ENCODE peak calls at places on chromosomes 1 and 21, in ten cellular contexts. G is H9, C is kidney, Y is OCI-LY7, A is AG04450, J is fibroblast of lung, N is HCT116, Q is WTC11, S is fibroblast of the aortic adventitia, K is left ventricle myocardium inferior. R is an unnamed sample.
A peak's percentile ranks its signal among the peaks of the same experiment; 100 is the strongest.

GRCh38 chr1:154445040-154445472 is 39.9 kb downstream of the IL6R start:
- DNase-seq in G (no peak), S (no peak), K (no peak), J (peak; percentile 75), Y (no peak), Q (no peak), A (peak; percentile 61), N (no peak), C (no peak), R (no peak)

GRCh38 chr1:210448293-210448892 is 119.7 kb downstream of the HHAT start:
- DNase-seq in K (no peak), G (no peak), A (peak; percentile 30), Q (no peak), J (peak; percentile 72), N (peak; percentile 33), Y (peak; percentile 10), C (no peak), S (peak; percentile 66), R (peak; percentile 13)

GRCh38 chr1:36034692-36035091 is 49.2 kb upstream of the TEKT2 start:
- DNase-seq in K (no peak), C (no peak), S (peak; percentile 19), Q (no peak), Y (no peak), N (no peak), J (no peak), G (no peak), A (no peak), R (no peak)

GRCh38 chr1:41482001-41482765 is 2.3 kb downstream of the EDN2 start:
- DNase-seq in Y (no peak), K (no peak), C (peak; percentile 93), S (no peak), A (no peak), G (no peak), J (no peak), Q (no peak), N (no peak), R (no peak)

GRCh38 chr1:225859151-225859550 is 23.0 kb downstream of the TMEM63A start:
- DNase-seq in Y (no peak), Q (no peak), C (no peak), S (no peak), A (no peak), G (no peak), K (no peak), N (no peak), J (no peak), R (no peak)

GRCh38 chr1:63943393-63943792 is 169.6 kb downstream of the ROR1 start:
- DNase-seq in N (no peak), A (no peak), K (no peak), Y (no peak), J (no peak), S (no peak), G (no peak), C (no peak), Q (no peak), R (no peak)

GRCh38 chr1:203776636-203777035 is 11.7 kb downstream of the LAX1 start:
- DNase-seq in A (no peak), Y (peak; percentile 35), S (no peak), J (no peak), N (no peak), K (no peak), Q (no peak), C (no peak), G (no peak), R (no peak)

GRCh38 chr1:201026234-201026633 is 2.7 kb upstream of the KIF21B start:
- DNase-seq in Q (no peak), K (no peak), A (no peak), N (no peak), S (no peak), G (no peak), J (no peak), C (peak; percentile 23), Y (no peak), R (no peak)

DNA sequence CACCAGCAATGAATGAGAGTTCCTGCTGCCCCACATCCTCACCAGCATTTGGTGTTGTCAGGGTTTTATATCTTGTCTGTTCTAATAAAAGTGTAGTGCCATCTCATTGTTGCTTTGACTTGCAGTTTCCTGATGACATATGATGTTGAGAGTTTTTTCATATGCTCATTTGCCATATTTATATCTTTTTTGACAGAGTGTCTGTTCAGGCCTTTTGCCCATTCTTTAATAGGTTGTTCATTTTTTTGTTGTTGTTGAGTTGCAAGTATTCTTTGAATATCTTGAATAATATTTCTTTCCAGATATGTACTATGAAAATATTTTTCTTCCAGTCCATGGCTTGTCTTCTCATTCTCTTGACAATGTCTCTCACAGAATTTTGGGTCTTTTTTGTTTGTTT is 111.7 kb upstream of the KCNJ15 start:
- DNase-seq in A (no peak), K (no peak), G (no peak), Y (no peak), N (no peak), Q (no peak), C (no peak), J (no peak), S (no peak), R (no peak)
- TF ChIP-seq CTCF in A (no peak), K (no peak), G (no peak), Y (no peak), N (no peak), Q (no peak), C (no peak), J (no peak), S (no peak), R (no peak)

GRCh38 chr1:45687753-45688737 is at the start of gene TMEM69:
- DNase-seq in S (peak; percentile 96), J (peak; percentile 95), A (peak; percentile 76), G (peak; percentile 84), Q (peak; percentile 72), C (peak; percentile 84), N (peak; percentile 88), K (peak; percentile 65), Y (peak; percentile 93), R (peak; percentile 71)

GRCh38 chr1:45687014-45687752 is 798 bp upstream of the TMEM69 start:
- DNase-seq in K (peak; percentile 98), N (peak; percentile 98), Q (peak; percentile 96), A (peak; percentile 96), Y (peak; percentile 100), S (peak; percentile 98), J (peak; percentile 99), C (peak; percentile 100), G (peak; percentile 98), R (peak; percentile 92)

GRCh38 chr1:45685308-45686080 is 839 bp downstream of the GPBP1L1 start:
- DNase-seq in G (no peak), S (peak; percentile 31), K (no peak), J (peak; percentile 23), Y (peak; percentile 21), N (no peak), C (no peak), A (no peak), Q (no peak), R (no peak)

GRCh38 chr1:45684402-45684801 is 1.9 kb downstream of the GPBP1L1 start:
- DNase-seq in Y (no peak), K (no peak), Q (no peak), J (no peak), S (no peak), G (no peak), C (no peak), A (no peak), N (no peak), R (no peak)

GRCh38 chr1:45686081-45687013 is at the start of gene GPBP1L1:
- DNase-seq in J (peak; percentile 98), C (peak; percentile 99), Q (peak; percentile 97), K (peak; percentile 98), G (peak; percentile 97), N (peak; percentile 91), A (peak; percentile 96), S (peak; percentile 97), Y (peak; percentile 97), R (peak; percentile 98)
- TF ChIP-seq CTCF in J (no peak), C (peak; percentile 8), Q (no peak), K (no peak), G (peak; percentile 41), N (no peak), A (no peak), S (no peak), Y (peak; percentile 53), R (no peak)

DNA sequence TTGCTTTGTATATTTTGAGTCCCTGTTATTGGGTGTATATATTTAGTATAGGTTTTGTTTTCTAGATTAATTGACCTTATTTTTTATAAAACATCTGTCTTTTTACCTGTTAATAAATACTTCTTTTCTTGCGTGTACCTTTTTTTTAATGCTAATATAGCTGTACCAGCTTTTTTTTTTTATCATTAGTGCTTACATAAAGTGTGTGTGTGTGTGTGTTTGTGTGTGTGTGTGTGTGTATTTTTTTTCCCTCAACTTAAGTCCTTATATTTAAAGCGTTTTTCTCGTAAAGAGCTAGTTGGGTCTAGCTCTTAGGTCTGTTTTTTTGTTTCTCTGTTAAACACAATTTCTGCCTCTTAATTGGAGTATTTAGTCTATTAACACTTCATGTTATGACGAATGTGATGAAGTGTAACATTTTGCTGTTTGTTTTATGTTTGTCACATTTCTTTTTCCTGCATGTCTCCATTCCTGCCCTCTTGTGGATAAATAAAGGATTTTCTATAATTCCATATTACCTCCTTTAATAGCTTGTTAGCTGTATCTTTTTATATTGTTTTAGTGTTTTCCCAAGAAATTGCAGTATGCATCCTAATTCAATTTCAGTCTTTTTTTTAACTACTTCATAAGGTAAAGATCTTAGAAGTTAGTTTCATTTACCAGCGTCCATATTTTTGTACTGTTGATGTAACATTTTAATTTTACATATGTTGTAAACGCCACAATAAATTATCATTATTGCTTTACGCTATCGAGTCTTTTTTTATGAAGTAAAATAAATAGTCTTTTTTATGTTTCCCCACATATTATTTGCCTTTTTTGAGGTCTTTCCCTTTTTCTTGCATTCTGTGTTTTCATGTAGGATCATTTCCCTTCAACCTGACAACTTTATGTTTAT is 4.3 kb downstream of the PRMT2 start:
- DNase-seq in N (no peak), Q (no peak), S (peak; percentile 58), J (peak; percentile 49), Y (peak; percentile 11), A (no peak), C (no peak), K (no peak), G (no peak), R (no peak)
- TF ChIP-seq CTCF in N (no peak), Q (no peak), S (peak; percentile 50), J (no peak), Y (peak; percentile 54), A (peak; percentile 56), C (no peak), K (peak; percentile 53), G (peak; percentile 53), R (no peak)

GRCh38 chr1:109792056-109792831 is 28.5 kb upstream of the EPS8L3 start:
- DNase-seq in C (peak; percentile 94), K (peak; percentile 64), S (peak; percentile 93), A (peak; percentile 88), N (no peak), Q (peak; percentile 51), Y (no peak), G (peak; percentile 75), J (peak; percentile 92), R (peak; percentile 64)

GRCh38 chr1:109790329-109790728 is 26.6 kb upstream of the EPS8L3 start:
- DNase-seq in S (no peak), A (no peak), K (no peak), Q (no peak), G (no peak), C (no peak), Y (no peak), N (no peak), J (no peak), R (no peak)

GRCh38 chr1:109789771-109790170 is 26.0 kb upstream of the EPS8L3 start:
- DNase-seq in S (no peak), C (peak; percentile 31), K (no peak), J (no peak), Y (no peak), Q (no peak), A (no peak), G (peak; percentile 18), N (no peak), R (no peak)

GRCh38 chr1:109791495-109792040 is 27.8 kb upstream of the EPS8L3 start:
- DNase-seq in K (no peak), Y (no peak), N (no peak), A (no peak), G (peak; percentile 26), J (no peak), Q (no peak), C (peak; percentile 72), S (no peak), R (no peak)

GRCh38 chr1:109790735-109791494 is 27.2 kb upstream of the EPS8L3 start:
- DNase-seq in S (peak; percentile 54), G (peak; percentile 74), J (peak; percentile 42), A (no peak), Y (peak; percentile 71), Q (peak; percentile 53), K (peak; percentile 39), N (peak; percentile 27), C (peak; percentile 84), R (no peak)
- TF ChIP-seq CTCF in S (peak; percentile 21), G (peak; percentile 60), J (peak; percentile 15), A (peak; percentile 37), Y (peak; percentile 57), Q (no peak), K (peak; percentile 60), N (peak; percentile 22), C (no peak), R (no peak)

R was measured in nephron progenitor cell.